ENCODE peak calls at places on chromosomes 7 and 10, in seven cellular contexts. W, N, D, B, A, I and E are unnamed samples.

GRCh38 chr10:99984201-99984600 is 25.5 kb downstream of the DNMBP start:
- DNase-seq in A (peak; percentile 43), N (no peak), W (peak; percentile 12), B (no peak), I (no peak), D (no peak), E (peak; percentile 49)

GRCh38 chr10:131070856-131071255 is 240.7 kb downstream of the TCERG1L start:
- DNase-seq in D (no peak), B (no peak), I (no peak), W (no peak), A (no peak), N (no peak), E (no peak)

GRCh38 chr10:116307450-116307849 is 16.8 kb upstream of the CCDC172 start:
- DNase-seq in I (no peak), N (no peak), D (no peak), B (no peak), W (no peak), A (no peak), E (no peak)

GRCh38 chr7:148484486-148484885 is 106.1 kb upstream of the C7orf33 start:
- DNase-seq in A (no peak), D (no peak), I (no peak), W (no peak), N (no peak), B (no peak), E (no peak)

GRCh38 chr7:130814753-130815152 is 80.7 kb upstream of the KLF14 start:
- DNase-seq in I (peak; percentile 43), A (peak; percentile 25), D (no peak), W (no peak), N (peak; percentile 51), B (peak; percentile 26), E (peak; percentile 74)

GRCh38 chr7:116780966-116781365 is 81.4 kb upstream of the CAPZA2 start:
- DNase-seq in A (no peak), W (peak; percentile 68), D (no peak), B (no peak), N (peak; percentile 10), I (no peak), E (peak; percentile 87)

GRCh38 chr7:27204851-27205322 is 5.0 kb upstream of the HOXA13 start:
- DNase-seq in A (no peak), N (peak; percentile 69), B (no peak), I (no peak), W (no peak), D (no peak), E (peak; percentile 54)

GRCh38 chr10:90862908-90863514 is 5.2 kb upstream of the HTR7 start:
- DNase-seq in W (peak; percentile 45), B (no peak), D (peak; percentile 43), N (peak; percentile 17), I (peak; percentile 13), A (peak; percentile 38), E (peak; percentile 66)

GRCh38 chr10:13270877-13271551 is 28.9 kb downstream of the PHYH start:
- DNase-seq in B (peak; percentile 19), N (no peak), D (no peak), A (no peak), W (peak; percentile 37), I (no peak), E (peak; percentile 59)

DNA sequence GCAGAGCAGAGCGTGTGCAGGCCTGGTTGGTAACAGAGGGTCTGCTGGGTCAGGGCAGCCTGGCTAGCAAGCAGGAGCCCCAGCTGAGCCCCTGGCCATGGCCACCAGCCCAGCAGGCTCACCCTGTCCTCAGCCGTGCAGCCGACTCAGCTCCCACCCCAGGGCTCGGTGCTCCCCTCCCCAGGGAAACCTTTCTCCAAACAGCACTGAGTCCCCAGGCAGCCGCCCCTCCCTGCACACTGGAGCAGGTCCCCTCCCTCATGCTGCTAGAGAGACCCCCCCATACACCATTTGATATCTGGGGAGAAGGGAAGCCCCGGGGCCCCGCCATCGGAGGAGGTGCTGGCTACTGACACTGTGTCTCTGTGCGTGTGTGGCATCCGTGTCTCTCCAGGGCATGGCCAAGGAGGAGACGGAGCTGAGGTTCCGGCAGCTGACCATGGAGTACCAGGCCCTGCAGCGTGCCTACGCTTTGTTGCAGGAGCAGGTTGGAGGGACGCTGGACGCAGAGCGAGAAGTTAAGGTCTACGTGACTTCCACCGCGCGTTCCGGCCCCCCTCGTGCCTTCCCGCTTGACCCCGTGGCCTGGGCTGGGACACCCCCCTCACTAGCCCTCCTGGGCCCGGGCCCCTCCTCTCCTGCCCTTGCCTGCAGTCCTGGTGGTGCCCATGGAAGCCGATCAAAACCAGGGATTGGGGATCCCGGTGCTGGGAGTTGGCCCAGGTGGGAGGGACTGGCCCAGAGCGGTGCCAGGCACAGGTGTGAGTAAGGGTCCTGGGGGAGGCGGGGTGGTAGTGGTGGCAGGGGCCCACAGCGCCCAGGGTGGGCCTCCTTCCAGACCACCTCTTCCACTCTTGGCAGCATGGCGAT is 45.0 kb upstream of the DPYSL4 start:
- DNase-seq in D (no peak), A (no peak), N (no peak), W (no peak), B (no peak), I (no peak), E (no peak)
- H3K4me2 ChIP-seq in D (no peak overlapping the region), A (no peak overlapping the region), N (no peak overlapping the region), W (no peak overlapping the region), B (peak overlapping the region; percentile 28), I (no peak overlapping the region), E (no peak overlapping the region)

DNA sequence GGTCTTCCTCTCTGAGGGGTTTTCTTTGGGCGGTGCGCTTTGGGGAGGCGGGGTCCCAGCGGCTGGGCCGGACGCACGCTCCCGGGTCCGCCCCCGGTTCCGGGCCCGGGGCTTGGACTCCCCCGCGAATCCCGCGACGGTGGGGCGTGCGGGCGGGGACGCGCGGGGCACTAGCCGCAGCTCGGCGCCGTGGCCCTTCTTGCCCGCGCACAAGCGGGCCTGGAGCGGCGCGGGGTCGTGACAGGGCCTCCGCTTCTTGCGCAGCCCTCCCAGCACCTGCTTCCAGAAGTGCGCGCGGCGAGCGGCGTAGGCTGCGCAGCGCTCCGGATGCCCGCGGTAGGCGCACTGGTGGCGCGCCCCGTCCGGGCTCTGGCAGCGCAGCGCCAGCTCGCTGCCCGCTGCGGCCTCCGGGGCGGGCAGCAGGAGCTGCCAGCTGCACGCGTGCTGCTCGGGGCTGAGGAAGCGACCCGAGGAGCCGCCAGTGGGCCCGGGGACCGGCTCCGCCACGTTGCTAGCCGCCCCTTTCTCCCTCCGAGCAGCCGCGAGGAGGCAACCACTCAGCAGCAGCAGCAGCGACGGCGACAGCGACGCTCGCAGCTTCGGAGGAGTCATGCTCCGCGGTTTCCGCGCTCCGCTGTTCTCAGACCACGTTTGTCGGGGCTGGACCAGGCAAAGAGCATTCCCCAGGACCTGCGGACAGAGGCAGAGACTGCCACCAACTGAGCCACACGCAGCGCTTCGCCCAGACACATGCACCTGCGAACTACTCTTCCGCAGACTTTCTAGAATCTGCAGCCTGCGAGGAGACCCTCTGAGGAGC is 718 bp downstream of the FGFBP3 start:
- DNase-seq in N (peak; percentile 94), D (peak; percentile 88), W (peak; percentile 88), I (peak; percentile 91), B (peak; percentile 84), A (peak; percentile 91), E (peak; percentile 83)
- TF ChIP-seq EZH2phosphoT487 in N (peak; percentile 39), D (no peak), W (no peak), I (no peak), B (no peak), A (no peak), E (no peak)

DNA sequence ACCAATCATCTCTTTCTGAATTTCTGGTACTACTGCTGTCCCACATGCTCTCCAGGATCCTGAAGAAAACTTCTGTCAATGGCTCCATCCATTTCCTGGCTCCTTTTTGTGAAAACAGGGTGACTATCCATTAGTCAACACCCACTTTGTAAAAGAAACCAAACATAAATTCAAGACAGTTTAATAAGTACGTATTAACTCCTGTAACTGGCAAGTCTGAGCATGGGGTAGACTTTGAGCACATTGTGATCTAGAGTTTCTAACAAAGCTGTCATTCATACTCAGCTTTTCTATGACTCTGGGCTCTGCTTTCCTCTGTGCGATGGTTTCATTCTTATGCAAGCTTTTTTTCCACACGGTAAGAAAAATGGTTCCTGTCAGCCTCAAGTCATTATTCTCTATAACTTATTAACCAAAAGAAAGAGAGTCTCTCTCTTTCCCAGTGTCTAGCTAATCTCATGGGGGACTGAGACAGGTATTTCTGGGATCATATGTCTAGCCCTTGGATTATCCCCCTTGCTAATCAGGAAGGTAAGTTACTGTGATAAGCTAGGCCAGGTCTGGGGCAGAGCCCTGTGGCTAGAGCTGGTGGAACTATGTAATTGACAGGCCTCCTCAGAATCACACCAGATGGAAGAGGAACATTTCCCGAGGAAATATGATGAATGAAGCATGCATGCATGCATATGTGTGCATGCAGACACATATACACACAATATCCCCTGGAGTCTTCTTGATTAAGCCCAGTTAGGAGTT is 98.5 kb downstream of the GNAI1 start:
- DNase-seq in I (no peak), A (no peak), B (no peak), W (no peak), D (no peak), N (no peak), E (no peak)
- H3K4me2 ChIP-seq in I (no peak overlapping the region), A (no peak overlapping the region), B (no peak overlapping the region), W (peak overlapping the region; percentile 35), D (no peak overlapping the region), N (no peak overlapping the region), E (no peak overlapping the region)

DNA sequence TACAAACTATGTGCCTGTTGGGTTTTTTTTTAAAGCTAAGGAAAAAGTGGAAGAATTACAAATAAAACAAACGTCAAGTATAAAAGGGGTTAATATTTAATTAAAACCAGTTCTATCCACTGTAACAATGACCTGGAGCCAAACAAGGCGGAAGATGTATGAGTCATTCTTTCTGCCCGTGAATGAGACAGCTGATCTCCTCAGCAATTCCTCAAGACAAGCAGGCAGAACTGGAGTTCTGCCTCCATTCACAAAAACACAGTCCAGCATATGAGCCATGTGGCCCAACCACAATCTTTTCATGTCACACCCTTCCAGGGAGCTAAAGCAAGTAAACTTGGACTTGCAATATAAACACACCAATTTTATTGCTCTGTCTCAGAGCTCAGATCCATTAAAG is 8.4 kb downstream of the ETV1 start:
- DNase-seq in W (peak; percentile 83), I (no peak), A (no peak), D (peak; percentile 44), N (peak; percentile 50), B (peak; percentile 86), E (peak; percentile 91)
- TF ChIP-seq EZH2phosphoT487 in W (no peak), I (no peak), A (no peak), D (no peak), N (no peak), B (no peak), E (no peak)

DNA sequence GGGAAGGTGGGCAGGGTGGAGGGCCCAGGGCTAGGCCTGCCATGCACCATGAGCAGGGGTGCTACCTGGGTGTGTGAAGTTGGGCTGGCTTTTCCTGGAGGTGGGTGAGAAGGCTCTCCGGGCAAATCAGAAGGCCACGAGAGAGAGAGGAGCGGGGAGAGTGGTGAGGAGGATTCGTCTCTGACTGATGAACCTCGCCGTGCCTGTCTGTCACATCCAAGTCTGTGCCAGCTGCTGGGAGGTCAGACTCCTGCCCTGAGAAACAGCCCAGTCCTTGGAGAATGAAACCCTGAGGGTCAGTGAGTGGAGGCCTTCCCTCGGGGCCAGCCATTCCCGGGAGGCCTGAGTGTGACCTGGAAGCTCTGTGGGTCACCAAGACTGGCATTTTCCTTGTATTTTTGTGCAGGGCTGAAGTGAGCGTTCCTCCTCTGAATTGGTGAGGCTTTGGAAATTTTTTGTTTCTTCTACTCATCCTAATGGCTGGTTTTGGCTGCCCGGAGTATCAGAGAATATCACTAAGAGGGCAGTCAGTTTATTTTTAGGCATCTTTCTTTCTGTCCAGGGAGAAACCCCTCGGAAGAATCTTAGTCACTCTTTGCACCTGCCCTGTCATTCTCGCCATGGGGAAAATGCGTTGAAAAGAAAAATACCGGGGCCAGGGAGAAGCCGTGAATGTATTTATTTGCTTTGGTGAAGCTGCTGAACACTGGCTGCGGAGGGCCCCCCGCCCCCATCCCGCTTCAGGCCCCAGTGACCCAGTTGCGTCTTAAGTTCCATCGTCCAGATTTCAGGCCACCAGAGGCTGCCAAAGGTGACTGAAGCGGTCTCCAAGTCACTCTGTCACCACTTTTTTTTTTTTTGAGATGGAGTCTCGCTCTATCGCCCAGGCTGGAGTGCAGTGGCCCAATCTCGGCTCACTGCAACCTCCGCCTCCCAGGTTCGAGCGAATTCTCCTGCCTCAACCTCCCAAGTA is 6.5 kb upstream of the AP5Z1 start:
- DNase-seq in A (no peak), D (no peak), N (no peak), B (no peak), I (no peak), W (no peak), E (no peak)
- H3K4me2 ChIP-seq in A (no peak overlapping the region), D (no peak overlapping the region), N (no peak overlapping the region), B (no peak overlapping the region), I (no peak overlapping the region), W (no peak overlapping the region), E (no peak overlapping the region)